ENCODE peak calls at places on chromosomes 12 and 14, in nine cellular contexts. S is GM12878; Q is HCT116; Z is memory B cell; T is left cardiac atrium; L is T-cell; G is activated CD8-positive, alpha-beta T cell treated with anti-CD3 and anti-CD28 coated beads, Interleukin-2, amount 10 ng/mL, durations not matched to agents 7 days and 5 days; Y is aorta; E is heart right ventricle. U is an unnamed sample.
A peak's percentile ranks its signal among the peaks of the same experiment; 100 is the strongest.

GRCh38 chr14:88490168-88490567 is 64.6 kb downstream of the PTPN21 start:
- ATAC-seq in S (no peak), Q (no peak), Z (no peak), T (no peak), L (no peak), G (no peak), Y (no peak), E (no peak), U (no peak)

GRCh38 chr12:46518184-46518583 is 145.6 kb upstream of the SLC38A2 start:
- ATAC-seq in S (no peak), Q (no peak), Z (no peak), T (no peak), L (no peak), G (no peak), Y (no peak), E (no peak), U (peak; percentile 52)

GRCh38 chr14:39641224-39641623 is 209.0 kb upstream of the FBXO33 start:
- ATAC-seq in S (peak; percentile 83), Q (no peak), Z (no peak), T (no peak), L (peak; percentile 85), G (no peak), Y (no peak), E (no peak), U (no peak)

GRCh38 chr14:54652188-54652889 is 85.4 kb downstream of the SAMD4A start:
- ATAC-seq in S (no peak), Q (peak; percentile 95), Z (no peak), T (peak; percentile 95), L (no peak), G (no peak), Y (peak; percentile 92), E (peak; percentile 92), U (peak; percentile 94)

GRCh38 chr12:49990269-49990668 is 17.5 kb downstream of the AQP6 start:
- ATAC-seq in S (no peak), Q (no peak), Z (no peak), T (no peak), L (no peak), G (no peak), Y (no peak), E (no peak), U (no peak)

GRCh38 chr12:52206309-52207040 is 14.7 kb upstream of the KRT80 start:
- ATAC-seq in S (no peak), Q (no peak), Z (no peak), T (no peak), L (no peak), G (no peak), Y (no peak), E (no peak), U (no peak)

GRCh38 chr14:54451178-54451601 is 10.0 kb upstream of the CNIH1 start:
- ATAC-seq in S (no peak), Q (no peak), Z (no peak), T (no peak), L (no peak), G (no peak), Y (no peak), E (no peak), U (no peak)

GRCh38 chr14:48398675-48399282 is 723.4 kb upstream of the MDGA2 start:
- ATAC-seq in S (peak; percentile 65), Q (peak; percentile 60), Z (no peak), T (peak; percentile 33), L (no peak), G (no peak), Y (no peak), E (no peak), U (no peak)

GRCh38 chr14:104563742-104564615 is 15.6 kb upstream of the C14orf180 start:
- ATAC-seq in S (peak; percentile 90), Q (peak; percentile 95), Z (peak; percentile 72), T (peak; percentile 86), L (peak; percentile 70), G (peak; percentile 74), Y (peak; percentile 49), E (peak; percentile 92), U (peak; percentile 59)

GRCh38 chr12:81245458-81245857 is 167.6 kb downstream of the ACSS3 start:
- ATAC-seq in S (no peak), Q (no peak), Z (no peak), T (no peak), L (no peak), G (no peak), Y (peak; percentile 29), E (no peak), U (no peak)

GRCh38 chr12:31655208-31655607 is 4.3 kb upstream of the ETFBKMT start:
- ATAC-seq in S (no peak), Q (no peak), Z (no peak), T (no peak), L (no peak), G (no peak), Y (no peak), E (no peak), U (no peak)

GRCh38 chr14:92659765-92660561 is 88.5 kb downstream of the LGMN start:
- ATAC-seq in S (peak; percentile 53), Q (no peak), Z (peak; percentile 81), T (peak; percentile 53), L (peak; percentile 8), G (no peak), Y (peak; percentile 23), E (peak; percentile 50), U (peak; percentile 57)

GRCh38 chr14:80946797-80947196 is 5.3 kb upstream of the CEP128 start:
- ATAC-seq in S (no peak), Q (no peak), Z (no peak), T (no peak), L (no peak), G (no peak), Y (no peak), E (no peak), U (no peak)

GRCh38 chr12:75097003-75097402 is 112.6 kb downstream of the KCNC2 start:
- ATAC-seq in S (no peak), Q (no peak), Z (no peak), T (no peak), L (no peak), G (no peak), Y (no peak), E (no peak), U (no peak)

GRCh38 chr12:127742231-127742630 is 524.7 kb upstream of the TMEM132C start:
- ATAC-seq in S (no peak), Q (no peak), Z (no peak), T (no peak), L (no peak), G (no peak), Y (no peak), E (no peak), U (no peak)

GRCh38 chr12:77060136-77060882 is 5.1 kb downstream of the E2F7 start:
- ATAC-seq in S (peak; percentile 78), Q (no peak), Z (peak; percentile 82), T (no peak), L (no peak), G (no peak), Y (no peak), E (no peak), U (no peak)

GRCh38 chr12:32522322-32523221 is 123.2 kb downstream of the FGD4 start:
- ATAC-seq in S (peak; percentile 79), Q (no peak), Z (peak; percentile 75), T (peak; percentile 76), L (no peak), G (no peak), Y (peak; percentile 76), E (peak; percentile 60), U (no peak)